ENCODE peak calls at places on chromosomes 1 and 21, in eight cellular contexts. One of them, this sample, is unnamed.

GRCh38 chr1:160046494-160047115 is 14.8 kb upstream of the PIGM start:
- DNase-seq in cardiac muscle cell: peak
- DNase-seq in psoas muscle: peak
- DNase-seq in lower leg skin: peak
- DNase-seq in stomach: peak
- DNase-seq in progenitor cell of endocrine pancreas: no peak
- DNase-seq in GM10248: peak
- DNase-seq in IMR-90: peak
- DNase-seq in this sample: peak

GRCh38 chr1:201085902-201086735 is 26.1 kb downstream of the CACNA1S start:
- DNase-seq in cardiac muscle cell: peak
- DNase-seq in psoas muscle: peak
- DNase-seq in lower leg skin: no peak
- DNase-seq in stomach: peak
- DNase-seq in progenitor cell of endocrine pancreas: peak
- DNase-seq in GM10248: peak
- DNase-seq in IMR-90: peak
- DNase-seq in this sample: peak

GRCh38 chr1:224067621-224068457 is 46.1 kb upstream of the FBXO28 start:
- DNase-seq in cardiac muscle cell: no peak
- DNase-seq in psoas muscle: no peak
- DNase-seq in lower leg skin: no peak
- DNase-seq in stomach: no peak
- DNase-seq in progenitor cell of endocrine pancreas: no peak
- DNase-seq in GM10248: no peak
- DNase-seq in IMR-90: peak
- DNase-seq in this sample: no peak

GRCh38 chr1:54953846-54954245 is 26.6 kb upstream of the TMEM61 start:
- DNase-seq in cardiac muscle cell: no peak
- DNase-seq in psoas muscle: no peak
- DNase-seq in lower leg skin: no peak
- DNase-seq in stomach: no peak
- DNase-seq in progenitor cell of endocrine pancreas: no peak
- DNase-seq in GM10248: no peak
- DNase-seq in IMR-90: no peak
- DNase-seq in this sample: no peak

GRCh38 chr1:55634516-55634915 is 419.4 kb upstream of the USP24 start:
- DNase-seq in cardiac muscle cell: no peak
- DNase-seq in psoas muscle: no peak
- DNase-seq in lower leg skin: no peak
- DNase-seq in stomach: no peak
- DNase-seq in progenitor cell of endocrine pancreas: no peak
- DNase-seq in GM10248: no peak
- DNase-seq in IMR-90: no peak
- DNase-seq in this sample: no peak

GRCh38 chr1:116498789-116499628 is 71.8 kb downstream of the CD58 start:
- DNase-seq in cardiac muscle cell: peak
- DNase-seq in psoas muscle: peak
- DNase-seq in lower leg skin: peak
- DNase-seq in stomach: no peak
- DNase-seq in progenitor cell of endocrine pancreas: peak
- DNase-seq in GM10248: peak
- DNase-seq in IMR-90: peak
- DNase-seq in this sample: peak

GRCh38 chr1:197807739-197808453 is 32.6 kb upstream of the DENND1B start:
- DNase-seq in cardiac muscle cell: no peak
- DNase-seq in psoas muscle: no peak
- DNase-seq in lower leg skin: no peak
- DNase-seq in stomach: no peak
- DNase-seq in progenitor cell of endocrine pancreas: no peak
- DNase-seq in GM10248: no peak
- DNase-seq in IMR-90: no peak
- DNase-seq in this sample: no peak

GRCh38 chr1:62688687-62689085 is 500 bp upstream of the DOCK7 start:
- DNase-seq in cardiac muscle cell: no peak
- DNase-seq in psoas muscle: no peak
- DNase-seq in lower leg skin: no peak
- DNase-seq in stomach: no peak
- DNase-seq in progenitor cell of endocrine pancreas: no peak
- DNase-seq in GM10248: no peak
- DNase-seq in IMR-90: peak
- DNase-seq in this sample: no peak

GRCh38 chr1:246427611-246428010 is 79.5 kb downstream of the SMYD3 start:
- DNase-seq in cardiac muscle cell: no peak
- DNase-seq in psoas muscle: no peak
- DNase-seq in lower leg skin: no peak
- DNase-seq in stomach: no peak
- DNase-seq in progenitor cell of endocrine pancreas: no peak
- DNase-seq in GM10248: no peak
- DNase-seq in IMR-90: peak
- DNase-seq in this sample: no peak

GRCh38 chr1:12458571-12458970 is 159.4 kb downstream of the DHRS3 start:
- DNase-seq in cardiac muscle cell: no peak
- DNase-seq in psoas muscle: no peak
- DNase-seq in lower leg skin: no peak
- DNase-seq in stomach: no peak
- DNase-seq in progenitor cell of endocrine pancreas: no peak
- DNase-seq in GM10248: no peak
- DNase-seq in IMR-90: no peak
- DNase-seq in this sample: no peak

GRCh38 chr1:148372731-148373130 is 110.4 kb downstream of the PPIAL4G start:
- DNase-seq in cardiac muscle cell: no peak
- DNase-seq in psoas muscle: no peak
- DNase-seq in lower leg skin: no peak
- DNase-seq in stomach: no peak
- DNase-seq in progenitor cell of endocrine pancreas: no peak
- DNase-seq in GM10248: no peak
- DNase-seq in IMR-90: peak
- DNase-seq in this sample: no peak

GRCh38 chr1:11990303-11991032 is 10.2 kb downstream of the MFN2 start:
- DNase-seq in cardiac muscle cell: peak
- DNase-seq in psoas muscle: peak
- DNase-seq in lower leg skin: no peak
- DNase-seq in stomach: no peak
- DNase-seq in progenitor cell of endocrine pancreas: no peak
- DNase-seq in GM10248: no peak
- DNase-seq in IMR-90: peak
- DNase-seq in this sample: no peak

GRCh38 chr1:212503714-212504113 is 71.0 kb downstream of the NENF start:
- DNase-seq in cardiac muscle cell: no peak
- DNase-seq in psoas muscle: no peak
- DNase-seq in lower leg skin: no peak
- DNase-seq in stomach: no peak
- DNase-seq in progenitor cell of endocrine pancreas: no peak
- DNase-seq in GM10248: no peak
- DNase-seq in IMR-90: no peak
- DNase-seq in this sample: no peak

GRCh38 chr1:206590025-206590834 is 22.0 kb downstream of the EIF2D start:
- DNase-seq in cardiac muscle cell: no peak
- DNase-seq in psoas muscle: no peak
- DNase-seq in lower leg skin: no peak
- DNase-seq in stomach: no peak
- DNase-seq in progenitor cell of endocrine pancreas: no peak
- DNase-seq in GM10248: peak
- DNase-seq in IMR-90: peak
- DNase-seq in this sample: peak

GRCh38 chr1:176567190-176567794 is 104.3 kb downstream of the PAPPA2 start:
- DNase-seq in cardiac muscle cell: no peak
- DNase-seq in psoas muscle: no peak
- DNase-seq in lower leg skin: no peak
- DNase-seq in stomach: no peak
- DNase-seq in progenitor cell of endocrine pancreas: no peak
- DNase-seq in GM10248: no peak
- DNase-seq in IMR-90: peak
- DNase-seq in this sample: no peak

GRCh38 chr1:21576031-21576797 is 67.0 kb downstream of the ALPL start:
- DNase-seq in cardiac muscle cell: no peak
- DNase-seq in psoas muscle: no peak
- DNase-seq in lower leg skin: no peak
- DNase-seq in stomach: no peak
- DNase-seq in progenitor cell of endocrine pancreas: no peak
- DNase-seq in GM10248: no peak
- DNase-seq in IMR-90: no peak
- DNase-seq in this sample: no peak

GRCh38 chr1:21576798-21577187 is 67.6 kb downstream of the ALPL start:
- DNase-seq in cardiac muscle cell: no peak
- DNase-seq in psoas muscle: no peak
- DNase-seq in lower leg skin: no peak
- DNase-seq in stomach: no peak
- DNase-seq in progenitor cell of endocrine pancreas: no peak
- DNase-seq in GM10248: no peak
- DNase-seq in IMR-90: no peak
- DNase-seq in this sample: no peak

GRCh38 chr1:21574464-21575151 is 65.4 kb downstream of the ALPL start:
- DNase-seq in cardiac muscle cell: peak
- DNase-seq in psoas muscle: peak
- DNase-seq in lower leg skin: no peak
- DNase-seq in stomach: peak
- DNase-seq in progenitor cell of endocrine pancreas: no peak
- DNase-seq in GM10248: no peak
- DNase-seq in IMR-90: no peak
- DNase-seq in this sample: no peak

GRCh38 chr1:21573971-21574458 is 64.8 kb downstream of the ALPL start:
- DNase-seq in cardiac muscle cell: peak
- DNase-seq in psoas muscle: peak
- DNase-seq in lower leg skin: peak
- DNase-seq in stomach: peak
- DNase-seq in progenitor cell of endocrine pancreas: peak
- DNase-seq in GM10248: peak
- DNase-seq in IMR-90: peak
- DNase-seq in this sample: peak

GRCh38 chr1:21575351-21575942 is 66.2 kb downstream of the ALPL start:
- DNase-seq in cardiac muscle cell: no peak
- DNase-seq in psoas muscle: no peak
- DNase-seq in lower leg skin: no peak
- DNase-seq in stomach: no peak
- DNase-seq in progenitor cell of endocrine pancreas: no peak
- DNase-seq in GM10248: no peak
- DNase-seq in IMR-90: no peak
- DNase-seq in this sample: no peak
- TF ChIP-seq CTCF in cardiac muscle cell: no peak
- TF ChIP-seq CTCF in psoas muscle: no peak
- TF ChIP-seq CTCF in lower leg skin: no peak
- TF ChIP-seq CTCF in stomach: no peak
- TF ChIP-seq CTCF in progenitor cell of endocrine pancreas: no peak
- TF ChIP-seq CTCF in GM10248: no peak
- TF ChIP-seq CTCF in IMR-90: no peak
- TF ChIP-seq CTCF in this sample: no peak

DNA sequence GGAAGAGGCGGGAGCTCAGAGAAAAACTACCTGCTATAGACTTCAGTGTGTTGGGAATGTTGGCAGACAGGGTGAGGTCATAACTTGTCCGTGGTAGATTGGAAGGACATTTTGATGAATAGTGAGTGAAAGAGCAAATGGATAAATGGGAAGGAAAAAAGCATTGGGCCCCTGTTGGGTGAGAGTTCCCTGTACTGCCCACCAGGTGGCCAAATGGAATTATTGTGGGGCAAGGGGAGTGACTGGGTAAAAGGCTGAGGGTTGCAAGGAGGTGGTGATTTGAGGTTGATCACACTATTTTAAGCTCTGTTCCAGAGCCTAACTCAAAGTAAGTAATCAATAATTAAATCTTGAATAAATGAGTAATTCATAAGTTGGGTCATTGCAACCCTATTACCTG is 60.4 kb downstream of the MRPS6 start:
- DNase-seq in cardiac muscle cell: no peak
- DNase-seq in psoas muscle: no peak
- DNase-seq in lower leg skin: no peak
- DNase-seq in stomach: no peak
- DNase-seq in progenitor cell of endocrine pancreas: no peak
- DNase-seq in GM10248: no peak
- DNase-seq in IMR-90: no peak
- DNase-seq in this sample: no peak
- TF ChIP-seq CTCF in cardiac muscle cell: peak
- TF ChIP-seq CTCF in psoas muscle: peak
- TF ChIP-seq CTCF in lower leg skin: no peak
- TF ChIP-seq CTCF in stomach: no peak
- TF ChIP-seq CTCF in progenitor cell of endocrine pancreas: peak
- TF ChIP-seq CTCF in GM10248: no peak
- TF ChIP-seq CTCF in IMR-90: peak
- TF ChIP-seq CTCF in this sample: peak

GRCh38 chr1:9860887-9861286 is 37.1 kb upstream of the CLSTN1 start:
- DNase-seq in cardiac muscle cell: no peak
- DNase-seq in psoas muscle: peak
- DNase-seq in lower leg skin: no peak
- DNase-seq in stomach: no peak
- DNase-seq in progenitor cell of endocrine pancreas: no peak
- DNase-seq in GM10248: no peak
- DNase-seq in IMR-90: peak
- DNase-seq in this sample: no peak

GRCh38 chr1:9863371-9863770 is 39.6 kb upstream of the CLSTN1 start:
- DNase-seq in cardiac muscle cell: no peak
- DNase-seq in psoas muscle: peak
- DNase-seq in lower leg skin: no peak
- DNase-seq in stomach: no peak
- DNase-seq in progenitor cell of endocrine pancreas: no peak
- DNase-seq in GM10248: no peak
- DNase-seq in IMR-90: no peak
- DNase-seq in this sample: no peak

GRCh38 chr1:9858293-9859035 is 34.7 kb upstream of the CLSTN1 start:
- DNase-seq in cardiac muscle cell: no peak
- DNase-seq in psoas muscle: peak
- DNase-seq in lower leg skin: no peak
- DNase-seq in stomach: no peak
- DNase-seq in progenitor cell of endocrine pancreas: no peak
- DNase-seq in GM10248: no peak
- DNase-seq in IMR-90: no peak
- DNase-seq in this sample: no peak

GRCh38 chr1:9859252-9860014 is 35.7 kb upstream of the CLSTN1 start:
- DNase-seq in cardiac muscle cell: no peak
- DNase-seq in psoas muscle: peak
- DNase-seq in lower leg skin: no peak
- DNase-seq in stomach: no peak
- DNase-seq in progenitor cell of endocrine pancreas: no peak
- DNase-seq in GM10248: no peak
- DNase-seq in IMR-90: peak
- DNase-seq in this sample: no peak

GRCh38 chr1:9861371-9861770 is 37.6 kb upstream of the CLSTN1 start:
- DNase-seq in cardiac muscle cell: no peak
- DNase-seq in psoas muscle: peak
- DNase-seq in lower leg skin: no peak
- DNase-seq in stomach: no peak
- DNase-seq in progenitor cell of endocrine pancreas: no peak
- DNase-seq in GM10248: no peak
- DNase-seq in IMR-90: no peak
- DNase-seq in this sample: no peak
- TF ChIP-seq CTCF in cardiac muscle cell: no peak
- TF ChIP-seq CTCF in psoas muscle: no peak
- TF ChIP-seq CTCF in lower leg skin: no peak
- TF ChIP-seq CTCF in stomach: no peak
- TF ChIP-seq CTCF in progenitor cell of endocrine pancreas: no peak
- TF ChIP-seq CTCF in GM10248: no peak
- TF ChIP-seq CTCF in IMR-90: no peak
- TF ChIP-seq CTCF in this sample: no peak

DNA sequence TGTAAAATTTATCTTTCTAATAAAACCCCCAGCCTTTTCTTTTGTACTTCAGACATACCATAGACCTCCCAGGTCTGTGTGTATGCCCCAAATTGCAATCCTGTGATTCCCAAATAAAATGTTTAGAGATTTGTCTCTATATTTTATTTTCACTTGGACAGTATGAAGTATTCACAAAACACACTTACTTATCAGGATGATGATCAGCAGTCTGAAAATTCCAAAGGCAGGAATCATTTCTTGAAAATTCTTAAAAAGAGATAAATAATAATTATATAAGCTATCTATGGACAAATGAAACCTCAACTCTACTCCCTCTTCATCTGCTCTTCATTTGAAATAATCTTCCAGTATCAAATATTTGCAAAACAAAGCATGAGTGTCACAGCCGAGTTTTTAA is 11.6 kb upstream of the GJA9 start:
- DNase-seq in cardiac muscle cell: no peak
- DNase-seq in psoas muscle: no peak
- DNase-seq in lower leg skin: no peak
- DNase-seq in stomach: no peak
- DNase-seq in progenitor cell of endocrine pancreas: no peak
- DNase-seq in GM10248: no peak
- DNase-seq in IMR-90: no peak
- DNase-seq in this sample: no peak
- TF ChIP-seq CTCF in cardiac muscle cell: no peak
- TF ChIP-seq CTCF in psoas muscle: no peak
- TF ChIP-seq CTCF in lower leg skin: no peak
- TF ChIP-seq CTCF in stomach: no peak
- TF ChIP-seq CTCF in progenitor cell of endocrine pancreas: no peak
- TF ChIP-seq CTCF in GM10248: no peak
- TF ChIP-seq CTCF in IMR-90: no peak
- TF ChIP-seq CTCF in this sample: no peak